ENCODE peak calls at places on chromosomes 2 and 18, in ten cellular contexts. C is fibroblast of lung; W is CD4-positive, CD25-positive, alpha-beta regulatory T cell; Y is tibial nerve; D is pancreas; P is Panc1; G is thyroid gland; F is OCI-LY7; R is upper lobe of right lung; S is colonic mucosa. M is an unnamed sample.

GRCh38 chr2:136402281-136402680 is 284.3 kb upstream of the CXCR4 start:
- DNase-seq in C (no peak), W (no peak), Y (no peak), D (no peak), P (no peak), G (no peak), F (no peak), R (no peak), S (no peak), M (no peak)

GRCh38 chr18:9613550-9614400 is 584 bp downstream of the PPP4R1 start:
- DNase-seq in C (peak; percentile 41), W (peak; percentile 54), Y (peak; percentile 15), D (peak; percentile 72), P (no peak), G (peak; percentile 66), F (peak; percentile 68), R (peak; percentile 90), S (peak; percentile 69), M (no peak)

GRCh38 chr18:56321470-56321869 is 316.9 kb downstream of the TXNL1 start:
- DNase-seq in C (peak; percentile 18), W (no peak), Y (peak; percentile 49), D (no peak), P (no peak), G (peak; percentile 11), F (no peak), R (no peak), S (peak; percentile 18), M (no peak)

GRCh38 chr2:52264488-52264887 is 1232.6 kb upstream of the NRXN1 start:
- DNase-seq in C (no peak), W (no peak), Y (no peak), D (no peak), P (no peak), G (no peak), F (peak; percentile 66), R (no peak), S (no peak), M (no peak)

GRCh38 chr18:40984856-40985255 is 970.2 kb upstream of the PIK3C3 start:
- DNase-seq in C (peak; percentile 29), W (no peak), Y (no peak), D (no peak), P (no peak), G (no peak), F (no peak), R (no peak), S (no peak), M (no peak)

GRCh38 chr2:59585657-59586056 is 967.8 kb downstream of the BCL11A start:
- DNase-seq in C (no peak), W (no peak), Y (no peak), D (no peak), P (no peak), G (no peak), F (no peak), R (no peak), S (no peak), M (no peak)

GRCh38 chr2:72863046-72863445 is 24.2 kb upstream of the SPR start:
- DNase-seq in C (no peak), W (no peak), Y (no peak), D (no peak), P (no peak), G (no peak), F (no peak), R (no peak), S (no peak), M (no peak)

GRCh38 chr18:24212939-24213338 is 74.1 kb downstream of the CABYR start:
- DNase-seq in C (peak; percentile 82), W (no peak), Y (no peak), D (no peak), P (peak; percentile 86), G (no peak), F (no peak), R (no peak), S (no peak), M (peak; percentile 73)

GRCh38 chr2:160581035-160581434 is 87.4 kb upstream of the RBMS1 start:
- DNase-seq in C (no peak), W (no peak), Y (no peak), D (no peak), P (no peak), G (no peak), F (no peak), R (no peak), S (no peak), M (no peak)

GRCh38 chr2:18791172-18791797 is 201.9 kb upstream of the NT5C1B start:
- DNase-seq in C (peak; percentile 37), W (no peak), Y (no peak), D (no peak), P (no peak), G (peak; percentile 16), F (no peak), R (no peak), S (no peak), M (peak; percentile 15)

GRCh38 chr2:21535826-21536225 is 412.1 kb downstream of the TDRD15 start:
- DNase-seq in C (no peak), W (no peak), Y (no peak), D (no peak), P (no peak), G (no peak), F (peak; percentile 10), R (no peak), S (no peak), M (no peak)

GRCh38 chr18:48376406-48376805 is 32.8 kb downstream of the ZBTB7C start:
- DNase-seq in C (no peak), W (no peak), Y (no peak), D (no peak), P (no peak), G (no peak), F (no peak), R (no peak), S (no peak), M (no peak)

DNA sequence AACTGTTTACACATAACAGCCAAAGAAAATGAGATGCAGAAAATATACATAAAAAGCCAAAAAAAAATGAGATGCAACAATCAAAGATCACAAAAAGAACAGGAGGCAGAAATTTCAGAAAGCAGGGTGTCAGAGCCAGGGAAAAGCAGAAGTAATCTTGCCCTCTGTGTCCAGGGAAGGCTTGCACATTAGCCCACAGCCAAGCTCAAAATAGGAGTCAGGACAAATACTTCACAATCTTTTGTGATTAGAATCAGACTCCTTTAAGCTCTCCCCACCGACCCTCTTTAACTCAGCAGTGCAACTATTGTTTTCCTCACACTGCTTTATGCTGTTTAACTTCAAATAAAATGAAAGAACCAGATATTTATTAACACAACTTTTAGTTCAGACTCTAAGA is 34.6 kb downstream of the IAH1 start:
- DNase-seq in C (no peak), W (no peak), Y (no peak), D (no peak), P (no peak), G (no peak), F (no peak), R (no peak), S (no peak), M (no peak)
- H3K27ac ChIP-seq in C (no peak overlapping the region), W (no peak overlapping the region), Y (no peak overlapping the region), D (no peak overlapping the region), P (no peak overlapping the region), G (no peak overlapping the region), F (no peak overlapping the region), R (no peak overlapping the region), S (no peak overlapping the region), M (no peak overlapping the region)

GRCh38 chr2:26645792-26646191 is 4.6 kb upstream of the CIB4 start:
- DNase-seq in C (no peak), W (no peak), Y (no peak), D (no peak), P (no peak), G (no peak), F (no peak), R (no peak), S (no peak), M (no peak)

GRCh38 chr2:26646986-26647672 is 6.0 kb upstream of the CIB4 start:
- DNase-seq in C (no peak), W (no peak), Y (no peak), D (no peak), P (no peak), G (no peak), F (no peak), R (no peak), S (no peak), M (no peak)

GRCh38 chr2:26642437-26642836 is 1.3 kb upstream of the CIB4 start:
- DNase-seq in C (no peak), W (no peak), Y (no peak), D (no peak), P (no peak), G (no peak), F (no peak), R (no peak), S (no peak), M (no peak)

GRCh38 chr2:26640781-26641564 is at the start of gene CIB4:
- DNase-seq in C (no peak), W (no peak), Y (no peak), D (peak; percentile 57), P (no peak), G (peak; percentile 96), F (no peak), R (no peak), S (no peak), M (no peak)

GRCh38 chr2:26644188-26644835 is 3.1 kb upstream of the CIB4 start:
- DNase-seq in C (no peak), W (no peak), Y (no peak), D (no peak), P (no peak), G (no peak), F (no peak), R (no peak), S (no peak), M (no peak)
- H3K27ac ChIP-seq in C (no peak overlapping the region), W (no peak overlapping the region), Y (no peak overlapping the region), D (no peak overlapping the region), P (no peak overlapping the region), G (no peak overlapping the region), F (no peak overlapping the region), R (no peak overlapping the region), S (no peak overlapping the region), M (no peak overlapping the region)

DNA sequence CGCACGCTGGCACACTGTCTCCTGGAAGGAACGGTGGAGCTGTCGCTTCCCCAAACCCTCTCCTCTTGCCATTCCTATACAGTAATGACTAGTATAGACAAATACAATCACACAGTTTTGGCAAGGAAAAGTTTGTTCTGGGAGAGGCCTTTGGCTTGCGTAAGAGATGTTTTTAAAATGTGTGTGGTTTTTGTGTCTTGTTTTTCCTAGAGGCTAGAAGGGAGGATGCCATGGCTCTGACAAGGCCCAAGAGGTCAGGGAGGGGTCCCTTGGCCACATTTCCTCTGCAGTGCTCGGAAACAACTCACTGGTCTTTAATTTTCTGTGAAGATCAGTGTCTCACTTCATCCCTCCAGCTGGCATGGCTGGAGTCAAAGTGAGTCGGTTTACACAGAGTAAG is 195.9 kb downstream of the SH3RF3 start:
- DNase-seq in C (peak; percentile 100), W (no peak), Y (peak; percentile 76), D (no peak), P (no peak), G (peak; percentile 29), F (no peak), R (no peak), S (peak; percentile 40), M (peak; percentile 92)
- H3K27ac ChIP-seq in C (peak overlapping the region; percentile 55), W (no peak overlapping the region), Y (no peak overlapping the region), D (no peak overlapping the region), P (no peak overlapping the region), G (no peak overlapping the region), F (no peak overlapping the region), R (peak overlapping the region; percentile 58), S (peak overlapping the region; percentile 12), M (peak overlapping the region; percentile 72)

DNA sequence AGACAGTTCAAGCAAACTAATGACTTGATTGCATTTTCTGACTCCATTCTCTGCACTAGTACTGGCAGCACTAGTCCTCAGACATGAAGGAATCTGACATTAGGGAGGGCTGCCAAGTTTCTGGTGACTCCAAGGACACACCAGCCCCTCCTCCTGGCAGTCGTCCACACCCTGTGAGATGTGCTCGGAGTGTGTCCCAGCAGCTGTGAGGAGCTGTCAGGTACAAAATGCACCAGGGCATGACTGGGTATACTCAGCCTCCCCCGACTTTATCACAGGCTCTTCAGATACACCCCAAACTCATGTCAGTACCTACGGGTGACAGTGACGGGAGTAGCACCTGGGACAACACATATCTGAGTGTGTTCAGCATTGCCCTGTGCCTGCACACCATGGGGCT is 43.1 kb downstream of the EDAR start:
- DNase-seq in C (no peak), W (no peak), Y (no peak), D (peak; percentile 65), P (no peak), G (peak; percentile 79), F (no peak), R (no peak), S (no peak), M (no peak)
- H3K27ac ChIP-seq in C (no peak overlapping the region), W (no peak overlapping the region), Y (no peak overlapping the region), D (no peak overlapping the region), P (no peak overlapping the region), G (no peak overlapping the region), F (no peak overlapping the region), R (no peak overlapping the region), S (no peak overlapping the region), M (no peak overlapping the region)